ENCODE peak calls at places on chromosomes 6 and 20, in four cellular contexts. Q, L, J and P are unnamed samples.
A peak's percentile ranks its signal among the peaks of the same experiment; 100 is the strongest.

GRCh38 chr20:57638173-57638894 is 18.1 kb upstream of the ZBP1 start:
- DNase-seq in Q (peak; percentile 54), L (no peak), J (no peak), P (no peak)

GRCh38 chr6:89387516-89388222 is 24.4 kb downstream of the RRAGD start:
- DNase-seq in Q (no peak), L (no peak), J (no peak), P (no peak)

GRCh38 chr6:31927868-31928671 is 553 bp downstream of the C2 start:
- DNase-seq in Q (no peak), L (no peak), J (no peak), P (no peak)

GRCh38 chr6:12324096-12324495 is 33.9 kb downstream of the EDN1 start:
- DNase-seq in Q (peak; percentile 47), L (no peak), J (peak; percentile 51), P (peak; percentile 39)

GRCh38 chr6:72861059-72861458 is 239.2 kb downstream of the KCNQ5 start:
- DNase-seq in Q (no peak), L (no peak), J (peak; percentile 16), P (peak; percentile 15)

GRCh38 chr6:107743311-107743710 is 80.8 kb downstream of the SCML4 start:
- DNase-seq in Q (no peak), L (no peak), J (no peak), P (no peak)

GRCh38 chr20:58985656-58986055 is 4.6 kb downstream of the NELFCD start:
- DNase-seq in Q (peak; percentile 61), L (peak; percentile 6), J (no peak), P (no peak)

GRCh38 chr20:38007526-38007925 is 25.7 kb downstream of the TTI1 start:
- DNase-seq in Q (no peak), L (no peak), J (no peak), P (no peak)

GRCh38 chr6:118565317-118565960 is 17.3 kb downstream of the PLN start:
- DNase-seq in Q (no peak), L (no peak), J (peak; percentile 14), P (no peak)

GRCh38 chr6:101402618-101403002 is 9.1 kb downstream of the GRIK2 start:
- DNase-seq in Q (no peak), L (no peak), J (peak; percentile 19), P (no peak)

DNA sequence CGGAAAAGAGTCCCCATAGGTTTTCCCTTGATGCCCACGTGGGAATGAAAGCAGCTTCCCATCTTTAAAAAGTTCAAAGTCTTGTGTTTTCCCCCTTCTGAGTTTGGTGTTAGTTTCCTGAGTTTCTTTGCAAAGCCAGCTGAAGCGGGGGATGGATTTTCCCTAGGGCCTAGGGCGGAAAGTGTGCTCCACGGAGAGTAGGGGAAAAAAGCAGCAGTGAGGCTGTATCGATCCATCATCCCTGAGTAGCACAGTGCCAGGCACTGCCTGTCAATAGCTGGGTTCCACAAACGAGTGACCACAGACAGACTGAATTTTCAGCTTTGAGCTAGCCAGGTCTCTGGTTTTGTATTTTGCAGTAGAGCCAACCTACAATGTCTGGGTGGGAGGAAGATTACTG is 1.4 kb downstream of the DAAM2 start:
- DNase-seq in Q (no peak), L (no peak), J (no peak), P (no peak)
- H3K4me3 ChIP-seq in Q (no peak overlapping the region), L (peak overlapping the region; percentile 74), J (peak overlapping the region; percentile 91), P (peak overlapping the region; percentile 78)

GRCh38 chr20:4521170-4521968 is 200.3 kb upstream of the PRND start:
- DNase-seq in Q (no peak), L (no peak), J (no peak), P (no peak)

GRCh38 chr20:4516851-4517250 is 204.9 kb upstream of the PRND start:
- DNase-seq in Q (no peak), L (no peak), J (no peak), P (no peak)

GRCh38 chr20:4524307-4524706 is 197.4 kb upstream of the PRND start:
- DNase-seq in Q (no peak), L (no peak), J (no peak), P (no peak)

GRCh38 chr20:4522310-4522709 is 199.4 kb upstream of the PRND start:
- DNase-seq in Q (no peak), L (no peak), J (no peak), P (no peak)

DNA sequence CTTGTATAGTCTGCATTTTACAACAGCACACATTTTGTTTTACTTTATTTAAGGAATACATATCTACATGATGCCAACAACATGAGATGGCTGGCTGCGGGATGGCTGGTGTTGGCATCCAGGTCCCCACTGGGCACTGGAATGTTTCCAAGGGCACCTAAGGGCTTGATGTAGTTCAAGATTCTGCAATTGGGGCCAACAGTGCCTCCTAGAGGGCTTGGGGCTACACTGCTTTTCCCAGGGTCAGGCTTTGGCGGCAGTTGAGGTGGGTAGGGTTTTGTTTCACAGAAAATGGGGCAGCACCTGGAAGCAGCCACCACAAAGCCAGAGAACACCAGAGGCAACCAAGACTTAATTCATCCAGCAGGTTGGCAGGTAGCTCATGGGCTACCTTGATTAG is 202.2 kb upstream of the PRND start:
- DNase-seq in Q (no peak), L (no peak), J (no peak), P (no peak)
- TF ChIP-seq CTCF in Q (peak; percentile 62), L (no peak), J (peak; percentile 37), P (peak; percentile 51)

GRCh38 chr6:35081426-35081851 is 59.7 kb downstream of the TCP11 start:
- DNase-seq in Q (no peak), L (peak; percentile 25), J (no peak), P (no peak)
- H3K4me3 ChIP-seq in Q (no peak overlapping the region), L (no peak overlapping the region), J (no peak overlapping the region), P (no peak overlapping the region)

GRCh38 chr6:156808287-156808686 is 31.1 kb downstream of the ARID1B start:
- DNase-seq in Q (peak; percentile 64), L (peak; percentile 79), J (peak; percentile 35), P (peak; percentile 24)

GRCh38 chr6:156807795-156808194 is 30.6 kb downstream of the ARID1B start:
- DNase-seq in Q (no peak), L (no peak), J (no peak), P (no peak)

GRCh38 chr6:156807028-156807427 is 29.9 kb downstream of the ARID1B start:
- DNase-seq in Q (no peak), L (no peak), J (no peak), P (no peak)

GRCh38 chr6:156809446-156810178 is 32.4 kb downstream of the ARID1B start:
- DNase-seq in Q (no peak), L (no peak), J (no peak), P (no peak)

GRCh38 chr6:156809034-156809433 is 31.9 kb downstream of the ARID1B start:
- DNase-seq in Q (peak; percentile 50), L (no peak), J (peak; percentile 81), P (peak; percentile 82)
- TF ChIP-seq CTCF in Q (no peak), L (no peak), J (no peak), P (no peak)

GRCh38 chr20:50535162-50535561 is 25.0 kb downstream of the PTPN1 start:
- DNase-seq in Q (no peak), L (no peak), J (no peak), P (no peak)

GRCh38 chr20:50533464-50533863 is 23.3 kb downstream of the PTPN1 start:
- DNase-seq in Q (no peak), L (no peak), J (no peak), P (no peak)

GRCh38 chr20:50534567-50534966 is 24.4 kb downstream of the PTPN1 start:
- DNase-seq in Q (peak; percentile 92), L (no peak), J (peak; percentile 46), P (no peak)

GRCh38 chr20:50533061-50533460 is 22.9 kb downstream of the PTPN1 start:
- DNase-seq in Q (no peak), L (no peak), J (peak; percentile 39), P (no peak)

DNA sequence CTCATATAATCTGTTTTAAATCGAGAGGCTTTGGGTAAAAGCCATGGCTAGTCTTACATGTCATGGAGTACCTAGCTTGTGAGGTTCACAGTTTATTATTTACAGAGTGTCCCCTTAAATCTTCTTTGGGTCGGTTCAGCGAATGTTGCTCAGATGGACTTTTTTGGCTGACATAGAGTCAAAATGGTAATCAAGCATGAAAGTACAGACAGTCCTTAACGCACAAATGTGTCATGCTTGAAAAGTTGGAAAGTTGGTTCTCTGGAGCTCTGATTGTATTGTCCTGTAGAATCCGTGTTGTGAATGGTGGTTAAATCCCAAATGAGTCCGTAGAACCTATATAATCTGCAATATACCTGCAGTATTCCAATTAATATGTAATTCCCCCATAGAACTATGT is 22.0 kb downstream of the PTPN1 start:
- DNase-seq in Q (no peak), L (no peak), J (no peak), P (no peak)
- H3K4me3 ChIP-seq in Q (no peak overlapping the region), L (no peak overlapping the region), J (no peak overlapping the region), P (no peak overlapping the region)